ENCODE peak calls at places on chromosome 6, in seven cellular contexts. Q is GM12878, R is HepG2, E is A549, S is stomach, F is suprapubic skin, P is ovary. Y is an unnamed sample.

GRCh38 chr6:169991031-169991390 is 239.6 kb downstream of the ERMARD start:
- DNase-seq in Q (no peak), R (no peak), E (no peak), S (peak; percentile 13), F (no peak), P (no peak), Y (no peak)

GRCh38 chr6:45881705-45882435 is 133.8 kb downstream of the CLIC5 start:
- DNase-seq in Q (no peak), R (no peak), E (no peak), S (no peak), F (no peak), P (no peak), Y (no peak)

GRCh38 chr6:112636650-112637260 is 289.6 kb downstream of the RFPL4B start:
- DNase-seq in Q (no peak), R (no peak), E (no peak), S (no peak), F (no peak), P (no peak), Y (no peak)

GRCh38 chr6:110949679-110950285 is 8.7 kb upstream of the GTF3C6 start:
- DNase-seq in Q (no peak), R (no peak), E (no peak), S (no peak), F (no peak), P (no peak), Y (no peak)

GRCh38 chr6:4853782-4854511 is 77.7 kb downstream of the CDYL start:
- DNase-seq in Q (no peak), R (peak; percentile 73), E (peak; percentile 24), S (no peak), F (no peak), P (no peak), Y (no peak)

GRCh38 chr6:132322398-132322797 is 78.9 kb downstream of the MOXD1 start:
- DNase-seq in Q (no peak), R (no peak), E (no peak), S (no peak), F (no peak), P (no peak), Y (no peak)

GRCh38 chr6:14818422-14818884 is 427.4 kb upstream of the JARID2 start:
- DNase-seq in Q (no peak), R (no peak), E (no peak), S (peak; percentile 80), F (no peak), P (no peak), Y (no peak)

GRCh38 chr6:91476000-91476399 is 889.1 kb upstream of the MAP3K7 start:
- DNase-seq in Q (no peak), R (peak; percentile 7), E (no peak), S (no peak), F (no peak), P (no peak), Y (no peak)

GRCh38 chr6:166277021-166277420 is 31.2 kb downstream of the PRR18 start:
- DNase-seq in Q (no peak), R (no peak), E (no peak), S (no peak), F (no peak), P (no peak), Y (no peak)

GRCh38 chr6:4085329-4085695 is 6.4 kb upstream of the FAM217A start:
- DNase-seq in Q (no peak), R (no peak), E (no peak), S (no peak), F (no peak), P (no peak), Y (no peak)

GRCh38 chr6:140040391-140040790 is 665.9 kb upstream of the CITED2 start:
- DNase-seq in Q (no peak), R (no peak), E (no peak), S (no peak), F (no peak), P (no peak), Y (no peak)

GRCh38 chr6:79436232-79436631 is 101.0 kb downstream of the LCA5 start:
- DNase-seq in Q (no peak), R (no peak), E (peak; percentile 10), S (no peak), F (no peak), P (no peak), Y (no peak)

GRCh38 chr6:24152014-24152413 is 26.0 kb downstream of the NRSN1 start:
- DNase-seq in Q (no peak), R (no peak), E (no peak), S (no peak), F (no peak), P (no peak), Y (no peak)

GRCh38 chr6:25122622-25123237 is 156.4 kb upstream of the CARMIL1 start:
- DNase-seq in Q (no peak), R (no peak), E (no peak), S (no peak), F (no peak), P (no peak), Y (no peak)

GRCh38 chr6:18359237-18359885 is 27.8 kb upstream of the RNF144B start:
- DNase-seq in Q (no peak), R (no peak), E (no peak), S (no peak), F (no peak), P (no peak), Y (no peak)

GRCh38 chr6:30845183-30845582 is 39.1 kb upstream of the DDR1 start:
- DNase-seq in Q (no peak), R (no peak), E (no peak), S (no peak), F (no peak), P (no peak), Y (no peak)

GRCh38 chr6:30847971-30848441 is 36.3 kb upstream of the DDR1 start:
- DNase-seq in Q (no peak), R (no peak), E (no peak), S (no peak), F (no peak), P (no peak), Y (no peak)

GRCh38 chr6:30844118-30844535 is 40.2 kb upstream of the DDR1 start:
- DNase-seq in Q (no peak), R (peak; percentile 40), E (no peak), S (no peak), F (no peak), P (no peak), Y (no peak)

GRCh38 chr6:30849903-30850651 is 34.2 kb upstream of the DDR1 start:
- DNase-seq in Q (no peak), R (no peak), E (no peak), S (no peak), F (no peak), P (no peak), Y (no peak)

GRCh38 chr6:30847421-30847970 is 36.8 kb upstream of the DDR1 start:
- DNase-seq in Q (no peak), R (no peak), E (no peak), S (no peak), F (no peak), P (no peak), Y (no peak)
- H3K4me3 ChIP-seq in Q (no peak overlapping the region), R (no peak overlapping the region), E (no peak overlapping the region), S (no peak overlapping the region), F (peak overlapping the region; percentile 12), P (no peak overlapping the region), Y (no peak overlapping the region)

DNA sequence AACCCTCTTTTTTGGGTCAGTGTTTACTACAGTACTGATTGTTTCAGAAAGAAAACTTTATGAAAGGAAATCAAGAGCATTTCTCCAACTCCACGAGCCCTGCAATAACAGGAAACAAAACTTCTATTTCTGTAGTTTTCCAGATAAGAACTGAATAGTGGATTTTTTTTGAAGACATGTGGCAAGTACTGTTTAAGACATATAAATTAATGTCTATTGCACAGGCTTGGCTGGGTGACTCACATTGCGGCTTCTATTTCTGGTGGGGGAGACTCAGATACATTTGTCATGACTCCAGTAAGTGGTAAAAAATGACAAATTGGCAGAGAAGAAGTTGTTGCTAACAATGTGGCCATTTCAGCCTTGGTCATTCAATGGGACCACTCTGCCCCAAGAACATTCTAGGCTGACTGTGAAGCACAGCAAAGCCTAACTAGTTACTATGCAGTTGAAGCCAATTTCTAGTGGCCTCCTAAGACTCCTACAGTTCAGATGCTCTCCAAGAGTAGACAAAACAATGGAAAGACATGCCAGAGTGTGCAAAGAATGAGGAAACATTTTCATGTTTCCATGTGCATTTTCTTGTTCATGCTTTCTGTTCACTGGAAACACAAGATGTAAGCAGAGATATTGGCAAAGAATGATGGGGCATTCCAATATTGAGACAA is 200.9 kb downstream of the EDN1 start:
- DNase-seq in Q (no peak), R (no peak), E (no peak), S (no peak), F (no peak), P (no peak), Y (no peak)
- TF ChIP-seq EP300 in Q (no peak), R (no peak), E (peak; percentile 45), S (no peak), F (no peak), P (no peak), Y (no peak)

GRCh38 chr6:135271626-135272025 is 90.5 kb downstream of the MYB start:
- DNase-seq in Q (no peak), R (no peak), E (no peak), S (no peak), F (no peak), P (no peak), Y (no peak)

GRCh38 chr6:135268263-135268662 is 87.2 kb downstream of the MYB start:
- DNase-seq in Q (no peak), R (no peak), E (no peak), S (no peak), F (no peak), P (no peak), Y (no peak)

GRCh38 chr6:135269399-135270005 is 88.4 kb downstream of the MYB start:
- DNase-seq in Q (no peak), R (no peak), E (no peak), S (peak; percentile 30), F (no peak), P (no peak), Y (no peak)

GRCh38 chr6:135268740-135269139 is 87.6 kb downstream of the MYB start:
- DNase-seq in Q (no peak), R (no peak), E (no peak), S (no peak), F (no peak), P (no peak), Y (no peak)

GRCh38 chr6:135270676-135271536 is 89.8 kb downstream of the MYB start:
- DNase-seq in Q (no peak), R (no peak), E (no peak), S (peak; percentile 81), F (no peak), P (no peak), Y (no peak)
- H3K4me3 ChIP-seq in Q (no peak overlapping the region), R (no peak overlapping the region), E (no peak overlapping the region), S (no peak overlapping the region), F (no peak overlapping the region), P (no peak overlapping the region), Y (no peak overlapping the region)

GRCh38 chr6:43292341-43292740 is 5.7 kb upstream of the SLC22A7 start:
- DNase-seq in Q (no peak), R (no peak), E (no peak), S (no peak), F (peak; percentile 47), P (no peak), Y (no peak)

GRCh38 chr6:43290353-43290904 is 7.6 kb upstream of the SLC22A7 start:
- DNase-seq in Q (no peak), R (no peak), E (no peak), S (no peak), F (peak; percentile 11), P (no peak), Y (no peak)

GRCh38 chr6:43290905-43291355 is 7.1 kb upstream of the SLC22A7 start:
- DNase-seq in Q (no peak), R (peak; percentile 97), E (no peak), S (no peak), F (no peak), P (no peak), Y (no peak)

GRCh38 chr6:43292763-43293318 is 5.2 kb upstream of the SLC22A7 start:
- DNase-seq in Q (no peak), R (no peak), E (no peak), S (no peak), F (peak; percentile 40), P (no peak), Y (no peak)

GRCh38 chr6:43291708-43292107 is 6.4 kb upstream of the SLC22A7 start:
- DNase-seq in Q (no peak), R (no peak), E (no peak), S (no peak), F (no peak), P (no peak), Y (no peak)
- TF ChIP-seq EP300 in Q (no peak), R (no peak), E (no peak), S (no peak), F (no peak), P (no peak), Y (no peak)

Y was measured in tibial nerve.